ENCODE peak calls at places on chromosome 11, in five cellular contexts. J is fibroblast of lung, W is sigmoid colon, S is brain microvascular endothelial cell, D is endodermal cell. C is an unnamed sample.

GRCh38 chr11:62130498-62131464 is 7.0 kb downstream of the INCENP start:
- DNase-seq in J (no peak), W (peak; percentile 25), S (no peak), D (peak; percentile 55), C (no peak)

GRCh38 chr11:18548001-18548400 is 21.3 kb upstream of the TSG101 start:
- DNase-seq in J (no peak), W (no peak), S (no peak), D (no peak), C (no peak)

GRCh38 chr11:103881518-103882070 is 154.8 kb upstream of the DDI1 start:
- DNase-seq in J (no peak), W (no peak), S (no peak), D (no peak), C (no peak)

GRCh38 chr11:534592-535518 is 521 bp downstream of the HRAS start:
- DNase-seq in J (peak; percentile 9), W (no peak), S (no peak), D (peak; percentile 69), C (no peak)

GRCh38 chr11:132943737-132944556 is 588.4 kb downstream of the OPCML start:
- DNase-seq in J (no peak), W (no peak), S (no peak), D (peak; percentile 74), C (no peak)

GRCh38 chr11:8699903-8700302 is 17.3 kb downstream of the RPL27A start:
- DNase-seq in J (peak; percentile 31), W (peak; percentile 65), S (peak; percentile 52), D (peak; percentile 89), C (no peak)

GRCh38 chr11:86719781-86720463 is 47.5 kb upstream of the ME3 start:
- DNase-seq in J (peak; percentile 52), W (no peak), S (peak; percentile 72), D (peak; percentile 44), C (no peak)

GRCh38 chr11:114040706-114041211 is 18.8 kb upstream of the ZBTB16 start:
- DNase-seq in J (peak; percentile 85), W (peak; percentile 77), S (no peak), D (no peak), C (no peak)

GRCh38 chr11:6251120-6251733 is 8.4 kb upstream of the CCKBR start:
- DNase-seq in J (peak; percentile 71), W (peak; percentile 86), S (peak; percentile 80), D (peak; percentile 97), C (no peak)

GRCh38 chr11:112179601-112180000 is 4.3 kb downstream of the BCO2 start:
- DNase-seq in J (no peak), W (no peak), S (no peak), D (no peak), C (no peak)

GRCh38 chr11:96412761-96413381 is 23.1 kb downstream of the JRKL start:
- DNase-seq in J (no peak), W (no peak), S (no peak), D (no peak), C (no peak)

GRCh38 chr11:75035911-75036536 is 47.3 kb downstream of the NEU3 start:
- DNase-seq in J (no peak), W (no peak), S (no peak), D (peak; percentile 35), C (no peak)

GRCh38 chr11:117061256-117061655 is 37.0 kb downstream of the SIK3 start:
- DNase-seq in J (no peak), W (no peak), S (no peak), D (no peak), C (no peak)

GRCh38 chr11:88886796-88887195 is 179.0 kb downstream of the GRM5 start:
- DNase-seq in J (peak; percentile 37), W (no peak), S (peak; percentile 11), D (peak; percentile 75), C (no peak)

GRCh38 chr11:62926669-62927455 is 5.7 kb upstream of the CHRM1 start:
- DNase-seq in J (no peak), W (no peak), S (no peak), D (peak; percentile 62), C (no peak)

GRCh38 chr11:125351045-125351867 is 144.8 kb downstream of the FEZ1 start:
- DNase-seq in J (no peak), W (no peak), S (no peak), D (peak; percentile 58), C (no peak)

GRCh38 chr11:116647305-116648080 is 125.3 kb downstream of the BUD13 start:
- DNase-seq in J (no peak), W (no peak), S (no peak), D (no peak), C (no peak)

GRCh38 chr11:61116426-61117214 is 14.3 kb downstream of the CD5 start:
- DNase-seq in J (no peak), W (no peak), S (no peak), D (no peak), C (no peak)

GRCh38 chr11:32259641-32260081 is 168.8 kb downstream of the RCN1 start:
- DNase-seq in J (peak; percentile 99), W (no peak), S (peak; percentile 40), D (no peak), C (no peak)

GRCh38 chr11:105641433-105641832 is 31.6 kb downstream of the GRIA4 start:
- DNase-seq in J (no peak), W (no peak), S (no peak), D (no peak), C (no peak)

GRCh38 chr11:3905080-3905953 is 49.9 kb downstream of the STIM1 start:
- DNase-seq in J (peak; percentile 76), W (no peak), S (peak; percentile 83), D (no peak), C (peak; percentile 38)

DNA sequence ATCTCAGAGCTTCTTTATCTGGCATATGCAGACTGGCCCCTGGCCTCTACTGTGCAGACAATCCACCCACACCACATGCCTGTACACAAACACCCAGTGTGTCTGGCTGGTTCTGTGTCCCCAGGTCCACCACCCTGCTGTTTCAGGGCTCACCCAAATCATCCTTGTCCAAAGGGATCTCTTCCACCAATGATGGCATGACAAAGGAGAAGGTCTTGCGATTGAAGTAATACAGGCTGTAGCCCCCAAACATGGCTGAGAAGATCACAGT is 1.7 kb downstream of the SLC37A4 start:
- DNase-seq in J (no peak), W (no peak), S (no peak), D (peak; percentile 44), C (no peak)
- H3K4me3 ChIP-seq in J (no peak overlapping the region), W (no peak overlapping the region), S (no peak overlapping the region), D (peak overlapping the region; percentile 93), C (no peak overlapping the region)

GRCh38 chr11:14644396-14645246 is 1.0 kb downstream of the PDE3B start:
- DNase-seq in J (peak; percentile 31), W (peak; percentile 68), S (no peak), D (peak; percentile 84), C (no peak)
- TF ChIP-seq CTCF in J (peak; percentile 28), W (no peak), S (no peak), D (peak; percentile 56), C (no peak)

DNA sequence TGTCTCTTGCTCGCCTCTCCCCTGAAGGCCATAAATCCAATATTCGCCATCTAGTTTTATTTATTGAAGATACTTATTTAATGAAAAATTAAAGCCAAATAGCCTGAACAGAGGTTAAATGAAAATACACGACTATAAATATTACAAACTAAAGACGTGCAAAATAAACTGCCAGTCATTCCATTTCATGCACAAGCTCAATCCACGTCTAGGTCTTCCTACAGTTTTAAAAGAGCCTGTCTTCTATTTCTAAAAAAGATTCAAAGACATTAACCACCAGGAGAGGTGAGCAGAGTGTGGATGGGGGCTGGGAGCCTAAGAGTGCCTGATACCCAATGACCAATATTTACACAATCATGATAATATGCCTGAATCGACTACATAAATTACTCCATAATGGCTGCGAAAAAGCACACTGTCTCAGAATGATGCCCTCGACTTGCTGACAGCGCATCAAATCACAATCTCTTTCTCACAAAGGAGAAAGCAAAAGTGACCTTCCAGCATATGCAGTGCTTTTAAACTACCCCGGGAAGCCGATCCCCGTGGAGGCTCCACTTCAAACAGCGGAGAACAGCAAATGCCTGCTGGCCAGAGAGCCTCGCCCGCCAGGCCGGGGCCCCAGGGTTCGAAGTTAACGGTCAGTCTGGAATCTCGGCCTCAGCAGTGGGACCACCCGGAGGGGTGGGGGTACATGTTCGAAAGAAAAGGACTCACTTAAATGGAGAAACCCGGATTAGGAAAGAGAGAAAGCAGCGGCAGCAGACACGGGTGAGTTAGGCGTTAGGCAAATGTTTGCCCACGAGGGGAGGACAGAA is 1.7 kb downstream of the FCHSD2 start:
- DNase-seq in J (peak; percentile 47), W (no peak), S (peak; percentile 39), D (peak; percentile 73), C (no peak)
- H3K4me3 ChIP-seq in J (peak overlapping the region; percentile 92), W (peak overlapping the region; percentile 94), S (peak overlapping the region; percentile 92), D (peak overlapping the region; percentile 84), C (peak overlapping the region; percentile 94)

GRCh38 chr11:66418168-66418985 is 2.5 kb upstream of the NPAS4 start:
- DNase-seq in J (peak; percentile 94), W (peak; percentile 97), S (peak; percentile 96), D (peak; percentile 96), C (peak; percentile 82)
- TF ChIP-seq CTCF in J (peak; percentile 53), W (peak; percentile 60), S (peak; percentile 78), D (peak; percentile 49), C (peak; percentile 78)

DNA sequence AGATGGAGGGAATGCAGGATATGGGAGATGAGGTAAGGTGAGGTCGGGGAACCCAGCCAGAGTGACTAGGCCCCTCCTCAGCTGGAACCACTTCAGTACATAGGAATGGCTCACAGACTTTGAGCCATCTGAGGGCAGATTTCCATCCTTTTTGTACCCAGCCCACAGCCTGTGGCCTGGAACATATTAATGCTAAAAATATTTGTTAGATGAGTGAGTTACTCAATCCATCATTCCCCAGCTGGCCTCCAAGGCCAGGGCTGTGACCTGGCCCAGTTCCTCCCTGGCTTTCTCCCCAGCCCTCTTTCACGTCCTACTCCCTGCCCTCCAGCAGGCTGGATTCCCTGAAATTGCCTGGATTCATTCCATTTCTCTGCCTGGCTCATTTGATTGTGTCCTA is 57.2 kb upstream of the PRDM11 start:
- DNase-seq in J (peak; percentile 99), W (peak; percentile 94), S (peak; percentile 50), D (no peak), C (peak; percentile 71)
- H3K4me3 ChIP-seq in J (no peak overlapping the region), W (no peak overlapping the region), S (no peak overlapping the region), D (no peak overlapping the region), C (no peak overlapping the region)

GRCh38 chr11:69241844-69242582 is 51.9 kb upstream of the MYEOV start:
- DNase-seq in J (peak; percentile 21), W (no peak), S (no peak), D (no peak), C (no peak)

GRCh38 chr11:69239320-69240040 is 54.5 kb upstream of the MYEOV start:
- DNase-seq in J (no peak), W (peak; percentile 46), S (no peak), D (peak; percentile 26), C (no peak)

GRCh38 chr11:69241075-69241740 is 52.7 kb upstream of the MYEOV start:
- DNase-seq in J (no peak), W (peak; percentile 26), S (no peak), D (peak; percentile 58), C (no peak)

GRCh38 chr11:69238562-69239319 is 55.2 kb upstream of the MYEOV start:
- DNase-seq in J (no peak), W (peak; percentile 18), S (no peak), D (peak; percentile 10), C (no peak)

GRCh38 chr11:69240332-69241074 is 53.5 kb upstream of the MYEOV start:
- DNase-seq in J (peak; percentile 17), W (no peak), S (no peak), D (peak; percentile 77), C (no peak)
- TF ChIP-seq CTCF in J (peak; percentile 40), W (no peak), S (peak; percentile 70), D (peak; percentile 76), C (peak; percentile 42)

GRCh38 chr11:64850979-64851567 is 6.6 kb upstream of the CDC42BPG start:
- DNase-seq in J (peak; percentile 50), W (no peak), S (no peak), D (peak; percentile 80), C (no peak)
- H3K4me3 ChIP-seq in J (no peak overlapping the region), W (no peak overlapping the region), S (no peak overlapping the region), D (no peak overlapping the region), C (no peak overlapping the region)